ENCODE peak calls at places on chromosomes 4 and X, in six cellular contexts. X is tibial nerve, B is uterus, A is gastrocnemius medialis, O is IMR-90, E is transverse colon. D is an unnamed sample.

GRCh38 chr4:47705326-47705981 is 132.4 kb downstream of the CORIN start:
- DNase-seq in B (no peak), O (peak), E (no peak), X (no peak), A (no peak), D (no peak)

GRCh38 chrX:118396113-118396512 is 50.2 kb downstream of the WDR44 start:
- DNase-seq in B (no peak), A (no peak), E (no peak), O (peak), X (no peak), D (no peak)

GRCh38 chrX:56797966-56798711 is 69.1 kb downstream of the NBDY start:
- DNase-seq in A (peak), B (no peak), E (peak), X (no peak), O (no peak), D (peak)

GRCh38 chr4:80058740-80059139 is 14.3 kb downstream of the ANTXR2 start:
- DNase-seq in X (no peak), O (peak), E (no peak), A (no peak), B (no peak), D (no peak)

GRCh38 chr4:38456096-38456495 is 207.9 kb upstream of the KLF3 start:
- DNase-seq in O (no peak), B (no peak), E (peak), A (no peak), X (no peak), D (no peak)

GRCh38 chrX:11105080-11105479 is 6.1 kb upstream of the HCCS start:
- DNase-seq in O (peak), B (no peak), E (no peak), A (no peak), X (no peak), D (no peak)

GRCh38 chrX:72351606-72352338 is 46.1 kb upstream of the CITED1 start:
- DNase-seq in A (no peak), E (no peak), B (peak), X (no peak), O (no peak), D (no peak)

GRCh38 chrX:6021316-6022091 is 207.2 kb downstream of the NLGN4X start:
- DNase-seq in E (peak), B (no peak), X (peak), A (no peak), O (peak), D (peak)

GRCh38 chr4:829761-830655 is 4.1 kb upstream of the CPLX1 start:
- DNase-seq in E (no peak), O (no peak), A (no peak), B (no peak), X (no peak), D (no peak)

GRCh38 chr4:127634181-127634580 is 1.4 kb downstream of the INTU start:
- DNase-seq in X (no peak), O (peak), A (no peak), B (no peak), E (no peak), D (no peak)

GRCh38 chr4:72767903-72768817 is 199.1 kb upstream of the ADAMTS3 start:
- DNase-seq in E (no peak), X (no peak), O (peak), B (no peak), A (no peak), D (no peak)

GRCh38 chrX:20361890-20362262 is 95.2 kb upstream of the RPS6KA3 start:
- DNase-seq in X (no peak), A (no peak), E (no peak), O (peak), B (no peak), D (no peak)

GRCh38 chrX:74133156-74133796 is 170.7 kb upstream of the ZCCHC13 start:
- DNase-seq in O (peak), X (no peak), E (no peak), A (no peak), B (no peak), D (no peak)

GRCh38 chrX:15619053-15619772 is 18.5 kb upstream of the ACE2 start:
- DNase-seq in O (peak), X (no peak), B (no peak), A (peak), E (peak), D (peak)

GRCh38 chr4:148442830-148443549 is 776 bp upstream of the NR3C2 start:
- DNase-seq in A (no peak), O (no peak), B (no peak), E (peak), X (no peak), D (no peak)

GRCh38 chr4:7444314-7444713 is 9.6 kb upstream of the PSAPL1 start:
- DNase-seq in A (no peak), X (no peak), O (no peak), E (no peak), B (no peak), D (no peak)

GRCh38 chrX:80806557-80806956 is 3.1 kb downstream of the BRWD3 start:
- DNase-seq in O (no peak), B (no peak), X (no peak), A (no peak), E (no peak), D (no peak)
- TF ChIP-seq POLR2A in O (no peak), B (no peak), X (no peak), A (no peak), E (no peak), D (no peak)

GRCh38 chr4:184283659-184284335 is 66.1 kb upstream of the ENPP6 start:
- DNase-seq in O (no peak), A (no peak), B (no peak), X (no peak), E (peak), D (no peak)
- TF ChIP-seq POLR2A in O (no peak), A (no peak), B (no peak), X (no peak), E (no peak), D (no peak)

DNA sequence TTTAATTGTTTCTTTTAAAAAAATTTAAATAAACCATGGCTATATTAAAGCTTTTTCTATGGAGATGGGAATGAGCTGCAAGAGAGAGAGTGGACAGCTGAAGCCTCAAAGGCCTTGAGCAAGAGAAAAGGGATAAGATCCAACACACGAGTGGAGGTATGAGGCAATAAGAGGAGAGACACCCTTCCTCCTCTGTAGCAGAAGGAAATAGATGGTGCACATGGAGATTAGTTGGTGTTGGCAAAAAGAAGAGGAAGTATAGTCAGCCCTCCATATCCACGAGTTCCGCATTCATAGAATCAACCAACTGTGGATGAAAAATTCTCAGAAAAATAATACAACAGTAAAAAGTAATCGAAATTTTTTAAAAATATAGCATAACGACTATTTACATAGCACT is 3.2 kb downstream of the CXorf38 start:
- DNase-seq in E (no peak), B (no peak), X (no peak), O (peak), A (no peak), D (peak)
- TF ChIP-seq POLR2A in E (no peak), B (no peak), X (no peak), O (no peak), A (no peak), D (no peak)

GRCh38 chrX:103356897-103357296 is 591 bp downstream of the TCEAL9 start:
- DNase-seq in E (peak), A (no peak), B (peak), O (no peak), X (no peak), D (no peak)

GRCh38 chrX:103360916-103361315 is 4.6 kb downstream of the TCEAL9 start:
- DNase-seq in X (no peak), E (no peak), O (no peak), B (no peak), A (no peak), D (no peak)

GRCh38 chrX:103360092-103360491 is 3.8 kb downstream of the TCEAL9 start:
- DNase-seq in X (no peak), O (no peak), A (no peak), E (no peak), B (no peak), D (no peak)

GRCh38 chrX:103357871-103358270 is 1.6 kb downstream of the TCEAL9 start:
- DNase-seq in E (no peak), X (no peak), B (no peak), O (no peak), A (no peak), D (no peak)

GRCh38 chrX:103356023-103356798 is at the start of gene TCEAL9:
- DNase-seq in E (peak), O (peak), B (peak), X (peak), A (no peak), D (no peak)
- TF ChIP-seq POLR2A in E (peak), O (peak), B (peak), X (peak), A (peak), D (no peak)

DNA sequence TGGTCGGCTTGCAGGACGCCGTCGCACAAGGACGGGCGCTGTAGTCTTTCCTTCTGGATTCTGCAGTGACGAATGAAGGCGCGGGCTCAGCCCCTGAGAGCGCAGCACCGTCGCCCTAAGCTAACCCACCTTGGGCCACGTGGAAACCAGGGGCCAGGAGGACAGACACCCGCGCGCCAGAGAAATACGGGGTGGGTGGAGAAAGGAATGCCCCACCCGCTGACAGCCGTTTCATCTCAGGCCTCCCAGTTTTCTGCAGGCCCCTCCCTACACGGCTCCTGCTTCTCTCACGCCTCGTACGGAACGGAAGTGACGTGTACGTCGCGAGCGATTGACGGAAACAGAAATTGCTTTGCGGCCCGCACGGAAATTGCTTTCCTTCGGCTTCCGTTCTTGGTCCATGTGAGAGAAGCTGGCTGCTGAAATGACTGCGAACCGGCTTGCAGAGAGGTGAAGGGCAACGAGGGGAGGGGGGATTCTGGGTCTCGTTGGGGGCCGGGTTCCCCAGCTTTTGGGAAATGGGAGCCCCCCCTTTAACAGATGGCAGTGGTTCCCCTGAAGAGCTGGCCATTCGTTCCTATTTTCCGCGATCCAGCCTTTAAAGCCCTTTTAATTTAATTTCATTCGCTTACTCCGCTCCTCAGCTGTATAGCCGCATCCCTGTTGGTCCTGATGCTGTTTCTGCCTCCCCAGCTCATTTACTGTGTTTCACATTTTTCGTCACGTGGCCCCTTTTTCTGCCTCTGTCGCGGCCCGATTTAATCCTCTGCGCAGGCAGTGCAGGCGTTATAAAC is at the start of gene UTP14A:
- DNase-seq in X (peak), O (peak), A (peak), E (peak), B (peak), D (peak)
- TF ChIP-seq POLR2A in X (no peak), O (peak), A (peak), E (peak), B (peak), D (no peak)

GRCh38 chr4:138034871-138035270 is 207.3 kb downstream of the SLC7A11 start:
- DNase-seq in B (no peak), A (no peak), E (no peak), X (no peak), O (peak), D (no peak)

GRCh38 chr4:138030375-138030774 is 211.8 kb downstream of the SLC7A11 start:
- DNase-seq in B (no peak), A (no peak), O (no peak), X (no peak), E (no peak), D (no peak)

DNA sequence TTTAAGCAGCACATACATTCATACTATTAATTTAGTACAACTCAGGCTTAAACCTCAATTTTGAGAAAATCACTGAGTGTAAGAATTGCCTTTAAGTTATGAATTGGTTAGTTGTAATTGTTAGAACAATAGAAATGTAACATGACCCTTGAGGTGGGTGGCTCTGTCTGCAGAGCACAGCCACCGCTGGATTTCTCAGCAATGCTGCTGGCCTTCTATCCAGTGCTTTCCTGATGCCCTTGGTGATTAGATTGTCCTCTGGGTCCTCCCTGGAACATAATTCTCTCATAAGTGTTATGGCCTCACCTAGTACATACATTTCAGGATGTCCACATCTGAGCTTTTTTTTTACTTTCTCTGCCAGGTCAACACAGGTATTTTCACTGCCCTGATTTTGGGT is 213.2 kb downstream of the SLC7A11 start:
- DNase-seq in A (no peak), B (no peak), O (no peak), X (no peak), E (no peak), D (no peak)
- TF ChIP-seq POLR2A in A (no peak), B (no peak), O (no peak), X (no peak), E (no peak), D (no peak)

D was measured in lower leg skin.